ENCODE peak calls at places on chromosome 21, in four cellular contexts. I, A, W and Q are unnamed samples.

GRCh38 chr21:45993210-45994085 is 11.9 kb downstream of the COL6A1 start:
- DNase-seq in W (no peak), A (peak), I (no peak), Q (peak)

GRCh38 chr21:43611598-43612369 is 47.5 kb downstream of the HSF2BP start:
- DNase-seq in W (peak), A (peak), I (peak), Q (peak)

GRCh38 chr21:34092241-34092921 is 19.0 kb downstream of the MRPS6 start:
- DNase-seq in A (no peak), W (peak), I (no peak), Q (no peak)

GRCh38 chr21:39120876-39121599 is 62.2 kb downstream of the PSMG1 start:
- DNase-seq in I (no peak), A (no peak), W (peak), Q (no peak)

GRCh38 chr21:29181799-29182470 is 51.5 kb downstream of the MAP3K7CL start:
- DNase-seq in W (peak), I (peak), A (no peak), Q (no peak)

GRCh38 chr21:26835027-26835713 is 10.0 kb downstream of the ADAMTS1 start:
- DNase-seq in W (no peak), I (no peak), A (peak), Q (no peak)

GRCh38 chr21:41947596-41948403 is 6.0 kb downstream of the C2CD2 start:
- DNase-seq in A (peak), I (no peak), W (no peak), Q (peak)

GRCh38 chr21:31750843-31751242 is 18.9 kb upstream of the SCAF4 start:
- DNase-seq in A (no peak), W (no peak), I (no peak), Q (no peak)

GRCh38 chr21:33546076-33546475 is 3.2 kb downstream of the SON start:
- DNase-seq in I (no peak), W (no peak), A (no peak), Q (no peak)